ENCODE peak calls at places on chromosomes 13 and 19, in nine cellular contexts. One of them, this sample, is unnamed.

GRCh38 chr19:31629936-31630335 is 280.7 kb upstream of the TSHZ3 start:
- DNase-seq in stimulated activated CD4-positive, alpha-beta T cell treated with anti-CD3 and anti-CD28 coated beads, TNF-alpha, amount 100 ng/mL, for 48 hours: no peak
- DNase-seq in neural crest cell: no peak
- DNase-seq in NCI-H1694: no peak
- DNase-seq in activated CD4-positive, alpha-beta T cell treated with anti-CD3 and anti-CD28 coated beads for 36 hours: no peak
- DNase-seq in fibroblast of pulmonary artery: no peak
- DNase-seq in AG08395: no peak
- DNase-seq in kidney epithelial cell: no peak
- DNase-seq in amniotic stem cell: no peak
- DNase-seq in this sample: no peak

GRCh38 chr13:30128095-30128494 is 179.3 kb downstream of the KATNAL1 start:
- DNase-seq in fibroblast of pulmonary artery: no peak
- DNase-seq in stimulated activated CD4-positive, alpha-beta T cell treated with anti-CD3 and anti-CD28 coated beads, TNF-alpha, amount 100 ng/mL, for 48 hours: no peak
- DNase-seq in kidney epithelial cell: no peak
- DNase-seq in AG08395: no peak
- DNase-seq in NCI-H1694: no peak
- DNase-seq in amniotic stem cell: no peak
- DNase-seq in activated CD4-positive, alpha-beta T cell treated with anti-CD3 and anti-CD28 coated beads for 36 hours: no peak
- DNase-seq in neural crest cell: no peak
- DNase-seq in this sample: no peak

GRCh38 chr19:2135474-2136402 is 15.6 kb downstream of the AP3D1 start:
- DNase-seq in amniotic stem cell: no peak
- DNase-seq in stimulated activated CD4-positive, alpha-beta T cell treated with anti-CD3 and anti-CD28 coated beads, TNF-alpha, amount 100 ng/mL, for 48 hours: no peak
- DNase-seq in fibroblast of pulmonary artery: no peak
- DNase-seq in NCI-H1694: no peak
- DNase-seq in activated CD4-positive, alpha-beta T cell treated with anti-CD3 and anti-CD28 coated beads for 36 hours: no peak
- DNase-seq in AG08395: no peak
- DNase-seq in neural crest cell: no peak
- DNase-seq in kidney epithelial cell: no peak
- DNase-seq in this sample: no peak

GRCh38 chr13:85741017-85741416 is 58.2 kb downstream of the SLITRK6 start:
- DNase-seq in activated CD4-positive, alpha-beta T cell treated with anti-CD3 and anti-CD28 coated beads for 36 hours: no peak
- DNase-seq in fibroblast of pulmonary artery: no peak
- DNase-seq in stimulated activated CD4-positive, alpha-beta T cell treated with anti-CD3 and anti-CD28 coated beads, TNF-alpha, amount 100 ng/mL, for 48 hours: no peak
- DNase-seq in kidney epithelial cell: no peak
- DNase-seq in neural crest cell: no peak
- DNase-seq in AG08395: no peak
- DNase-seq in NCI-H1694: no peak
- DNase-seq in amniotic stem cell: no peak
- DNase-seq in this sample: no peak

GRCh38 chr19:43465468-43466120 is at the start of gene LYPD3:
- DNase-seq in activated CD4-positive, alpha-beta T cell treated with anti-CD3 and anti-CD28 coated beads for 36 hours: peak
- DNase-seq in amniotic stem cell: no peak
- DNase-seq in stimulated activated CD4-positive, alpha-beta T cell treated with anti-CD3 and anti-CD28 coated beads, TNF-alpha, amount 100 ng/mL, for 48 hours: no peak
- DNase-seq in kidney epithelial cell: peak
- DNase-seq in fibroblast of pulmonary artery: peak
- DNase-seq in AG08395: peak
- DNase-seq in neural crest cell: no peak
- DNase-seq in NCI-H1694: no peak
- DNase-seq in this sample: no peak

GRCh38 chr13:104984296-104984818 is 1551.1 kb downstream of the EFNB2 start:
- DNase-seq in activated CD4-positive, alpha-beta T cell treated with anti-CD3 and anti-CD28 coated beads for 36 hours: peak
- DNase-seq in kidney epithelial cell: peak
- DNase-seq in AG08395: no peak
- DNase-seq in fibroblast of pulmonary artery: peak
- DNase-seq in NCI-H1694: peak
- DNase-seq in amniotic stem cell: no peak
- DNase-seq in neural crest cell: no peak
- DNase-seq in stimulated activated CD4-positive, alpha-beta T cell treated with anti-CD3 and anti-CD28 coated beads, TNF-alpha, amount 100 ng/mL, for 48 hours: peak
- DNase-seq in this sample: no peak

GRCh38 chr13:20666948-20667347 is 36.6 kb upstream of the IL17D start:
- DNase-seq in AG08395: no peak
- DNase-seq in neural crest cell: no peak
- DNase-seq in stimulated activated CD4-positive, alpha-beta T cell treated with anti-CD3 and anti-CD28 coated beads, TNF-alpha, amount 100 ng/mL, for 48 hours: no peak
- DNase-seq in fibroblast of pulmonary artery: no peak
- DNase-seq in activated CD4-positive, alpha-beta T cell treated with anti-CD3 and anti-CD28 coated beads for 36 hours: no peak
- DNase-seq in amniotic stem cell: no peak
- DNase-seq in NCI-H1694: no peak
- DNase-seq in kidney epithelial cell: no peak
- DNase-seq in this sample: no peak

GRCh38 chr19:12513531-12514061 is 29.0 kb upstream of the ZNF709 start:
- DNase-seq in neural crest cell: no peak
- DNase-seq in kidney epithelial cell: no peak
- DNase-seq in NCI-H1694: no peak
- DNase-seq in activated CD4-positive, alpha-beta T cell treated with anti-CD3 and anti-CD28 coated beads for 36 hours: no peak
- DNase-seq in fibroblast of pulmonary artery: no peak
- DNase-seq in AG08395: no peak
- DNase-seq in amniotic stem cell: no peak
- DNase-seq in stimulated activated CD4-positive, alpha-beta T cell treated with anti-CD3 and anti-CD28 coated beads, TNF-alpha, amount 100 ng/mL, for 48 hours: no peak
- DNase-seq in this sample: peak

GRCh38 chr13:21913010-21913409 is 242.1 kb downstream of the FGF9 start:
- DNase-seq in NCI-H1694: no peak
- DNase-seq in neural crest cell: no peak
- DNase-seq in kidney epithelial cell: no peak
- DNase-seq in stimulated activated CD4-positive, alpha-beta T cell treated with anti-CD3 and anti-CD28 coated beads, TNF-alpha, amount 100 ng/mL, for 48 hours: peak
- DNase-seq in fibroblast of pulmonary artery: no peak
- DNase-seq in activated CD4-positive, alpha-beta T cell treated with anti-CD3 and anti-CD28 coated beads for 36 hours: peak
- DNase-seq in AG08395: no peak
- DNase-seq in amniotic stem cell: no peak
- DNase-seq in this sample: no peak

GRCh38 chr19:55257461-55258411 is 1.1 kb downstream of the PPP6R1 start:
- DNase-seq in neural crest cell: no peak
- DNase-seq in fibroblast of pulmonary artery: peak
- DNase-seq in NCI-H1694: no peak
- DNase-seq in AG08395: peak
- DNase-seq in amniotic stem cell: no peak
- DNase-seq in activated CD4-positive, alpha-beta T cell treated with anti-CD3 and anti-CD28 coated beads for 36 hours: peak
- DNase-seq in kidney epithelial cell: no peak
- DNase-seq in stimulated activated CD4-positive, alpha-beta T cell treated with anti-CD3 and anti-CD28 coated beads, TNF-alpha, amount 100 ng/mL, for 48 hours: peak
- DNase-seq in this sample: no peak

GRCh38 chr13:35979378-35979911 is 151.7 kb downstream of the DCLK1 start:
- DNase-seq in AG08395: peak
- DNase-seq in NCI-H1694: no peak
- DNase-seq in stimulated activated CD4-positive, alpha-beta T cell treated with anti-CD3 and anti-CD28 coated beads, TNF-alpha, amount 100 ng/mL, for 48 hours: no peak
- DNase-seq in activated CD4-positive, alpha-beta T cell treated with anti-CD3 and anti-CD28 coated beads for 36 hours: no peak
- DNase-seq in neural crest cell: no peak
- DNase-seq in fibroblast of pulmonary artery: peak
- DNase-seq in amniotic stem cell: peak
- DNase-seq in kidney epithelial cell: no peak
- DNase-seq in this sample: peak

GRCh38 chr19:27776020-27776419 is 1436.9 kb downstream of the UQCRFS1 start:
- DNase-seq in amniotic stem cell: no peak
- DNase-seq in neural crest cell: no peak
- DNase-seq in NCI-H1694: peak
- DNase-seq in AG08395: peak
- DNase-seq in activated CD4-positive, alpha-beta T cell treated with anti-CD3 and anti-CD28 coated beads for 36 hours: peak
- DNase-seq in kidney epithelial cell: no peak
- DNase-seq in stimulated activated CD4-positive, alpha-beta T cell treated with anti-CD3 and anti-CD28 coated beads, TNF-alpha, amount 100 ng/mL, for 48 hours: no peak
- DNase-seq in fibroblast of pulmonary artery: peak
- DNase-seq in this sample: no peak

GRCh38 chr19:49764341-49764740 is 1.2 kb upstream of the TSKS start:
- DNase-seq in kidney epithelial cell: no peak
- DNase-seq in amniotic stem cell: no peak
- DNase-seq in stimulated activated CD4-positive, alpha-beta T cell treated with anti-CD3 and anti-CD28 coated beads, TNF-alpha, amount 100 ng/mL, for 48 hours: no peak
- DNase-seq in fibroblast of pulmonary artery: no peak
- DNase-seq in NCI-H1694: no peak
- DNase-seq in activated CD4-positive, alpha-beta T cell treated with anti-CD3 and anti-CD28 coated beads for 36 hours: no peak
- DNase-seq in AG08395: no peak
- DNase-seq in neural crest cell: no peak
- DNase-seq in this sample: no peak

GRCh38 chr13:76004411-76004810 is 368.3 kb downstream of the LMO7 start:
- DNase-seq in AG08395: no peak
- DNase-seq in kidney epithelial cell: no peak
- DNase-seq in fibroblast of pulmonary artery: peak
- DNase-seq in neural crest cell: no peak
- DNase-seq in amniotic stem cell: peak
- DNase-seq in stimulated activated CD4-positive, alpha-beta T cell treated with anti-CD3 and anti-CD28 coated beads, TNF-alpha, amount 100 ng/mL, for 48 hours: no peak
- DNase-seq in NCI-H1694: no peak
- DNase-seq in activated CD4-positive, alpha-beta T cell treated with anti-CD3 and anti-CD28 coated beads for 36 hours: no peak
- DNase-seq in this sample: no peak

GRCh38 chr19:48635966-48636858 is 967 bp downstream of the DBP start:
- DNase-seq in fibroblast of pulmonary artery: no peak
- DNase-seq in activated CD4-positive, alpha-beta T cell treated with anti-CD3 and anti-CD28 coated beads for 36 hours: peak
- DNase-seq in amniotic stem cell: no peak
- DNase-seq in neural crest cell: no peak
- DNase-seq in stimulated activated CD4-positive, alpha-beta T cell treated with anti-CD3 and anti-CD28 coated beads, TNF-alpha, amount 100 ng/mL, for 48 hours: no peak
- DNase-seq in AG08395: no peak
- DNase-seq in NCI-H1694: peak
- DNase-seq in kidney epithelial cell: no peak
- DNase-seq in this sample: no peak

GRCh38 chr19:15437355-15438123 is 12.2 kb downstream of the WIZ start:
- DNase-seq in amniotic stem cell: no peak
- DNase-seq in neural crest cell: no peak
- DNase-seq in kidney epithelial cell: no peak
- DNase-seq in NCI-H1694: no peak
- DNase-seq in fibroblast of pulmonary artery: peak
- DNase-seq in activated CD4-positive, alpha-beta T cell treated with anti-CD3 and anti-CD28 coated beads for 36 hours: no peak
- DNase-seq in stimulated activated CD4-positive, alpha-beta T cell treated with anti-CD3 and anti-CD28 coated beads, TNF-alpha, amount 100 ng/mL, for 48 hours: no peak
- DNase-seq in AG08395: peak
- DNase-seq in this sample: no peak

GRCh38 chr19:1173160-1173844 is 766 bp downstream of the SBNO2 start:
- DNase-seq in stimulated activated CD4-positive, alpha-beta T cell treated with anti-CD3 and anti-CD28 coated beads, TNF-alpha, amount 100 ng/mL, for 48 hours: no peak
- DNase-seq in NCI-H1694: no peak
- DNase-seq in kidney epithelial cell: no peak
- DNase-seq in neural crest cell: no peak
- DNase-seq in amniotic stem cell: no peak
- DNase-seq in fibroblast of pulmonary artery: peak
- DNase-seq in activated CD4-positive, alpha-beta T cell treated with anti-CD3 and anti-CD28 coated beads for 36 hours: peak
- DNase-seq in AG08395: no peak
- DNase-seq in this sample: no peak

GRCh38 chr13:84431646-84432045 is 549.4 kb upstream of the SLITRK1 start:
- DNase-seq in neural crest cell: no peak
- DNase-seq in fibroblast of pulmonary artery: peak
- DNase-seq in AG08395: no peak
- DNase-seq in stimulated activated CD4-positive, alpha-beta T cell treated with anti-CD3 and anti-CD28 coated beads, TNF-alpha, amount 100 ng/mL, for 48 hours: no peak
- DNase-seq in kidney epithelial cell: no peak
- DNase-seq in amniotic stem cell: peak
- DNase-seq in NCI-H1694: no peak
- DNase-seq in activated CD4-positive, alpha-beta T cell treated with anti-CD3 and anti-CD28 coated beads for 36 hours: no peak
- DNase-seq in this sample: no peak

GRCh38 chr19:35006999-35007365 is 6.9 kb downstream of the GRAMD1A start:
- DNase-seq in kidney epithelial cell: no peak
- DNase-seq in amniotic stem cell: no peak
- DNase-seq in fibroblast of pulmonary artery: no peak
- DNase-seq in activated CD4-positive, alpha-beta T cell treated with anti-CD3 and anti-CD28 coated beads for 36 hours: no peak
- DNase-seq in AG08395: no peak
- DNase-seq in stimulated activated CD4-positive, alpha-beta T cell treated with anti-CD3 and anti-CD28 coated beads, TNF-alpha, amount 100 ng/mL, for 48 hours: no peak
- DNase-seq in NCI-H1694: no peak
- DNase-seq in neural crest cell: no peak
- DNase-seq in this sample: no peak

GRCh38 chr19:56806639-56807038 is 33.9 kb downstream of the PEG3 start:
- DNase-seq in amniotic stem cell: no peak
- DNase-seq in stimulated activated CD4-positive, alpha-beta T cell treated with anti-CD3 and anti-CD28 coated beads, TNF-alpha, amount 100 ng/mL, for 48 hours: no peak
- DNase-seq in NCI-H1694: no peak
- DNase-seq in fibroblast of pulmonary artery: no peak
- DNase-seq in neural crest cell: no peak
- DNase-seq in kidney epithelial cell: no peak
- DNase-seq in AG08395: no peak
- DNase-seq in activated CD4-positive, alpha-beta T cell treated with anti-CD3 and anti-CD28 coated beads for 36 hours: no peak
- DNase-seq in this sample: no peak